ENCODE peak calls at places on chromosomes 13 and 19, in ten cellular contexts. One of them, this sample, is unnamed.

GRCh38 chr13:97249093-97249787 is 27.1 kb downstream of the MBNL2 start:
- DNase-seq in heart right ventricle: no peak
- DNase-seq in Peyer's patch: no peak
- DNase-seq in uterus: no peak
- DNase-seq in CD4-positive, alpha-beta T cell: no peak
- DNase-seq in PC-3: no peak
- DNase-seq in AG09309: no peak
- DNase-seq in upper lobe of right lung: no peak
- DNase-seq in mucosa of descending colon: no peak
- DNase-seq in GM20000: no peak
- DNase-seq in this sample: no peak

GRCh38 chr13:65638572-65639168 is 1591.5 kb downstream of the PCDH9 start:
- DNase-seq in heart right ventricle: no peak
- DNase-seq in Peyer's patch: no peak
- DNase-seq in uterus: no peak
- DNase-seq in CD4-positive, alpha-beta T cell: no peak
- DNase-seq in PC-3: peak; percentile 56
- DNase-seq in AG09309: peak; percentile 18
- DNase-seq in upper lobe of right lung: no peak
- DNase-seq in mucosa of descending colon: peak; percentile 2
- DNase-seq in GM20000: peak; percentile 6
- DNase-seq in this sample: no peak

GRCh38 chr13:25574437-25575426 is 203.0 kb downstream of the ATP8A2 start:
- DNase-seq in heart right ventricle: peak; percentile 85
- DNase-seq in Peyer's patch: no peak
- DNase-seq in uterus: peak; percentile 22
- DNase-seq in CD4-positive, alpha-beta T cell: peak; percentile 70
- DNase-seq in PC-3: peak; percentile 88
- DNase-seq in AG09309: peak; percentile 52
- DNase-seq in upper lobe of right lung: no peak
- DNase-seq in mucosa of descending colon: peak; percentile 92
- DNase-seq in GM20000: peak; percentile 52
- DNase-seq in this sample: peak; percentile 86

GRCh38 chr19:23283925-23284324 is 33.7 kb upstream of the ZNF724 start:
- DNase-seq in heart right ventricle: peak; percentile 12
- DNase-seq in Peyer's patch: peak; percentile 58
- DNase-seq in uterus: peak; percentile 23
- DNase-seq in CD4-positive, alpha-beta T cell: peak; percentile 69
- DNase-seq in PC-3: peak; percentile 24
- DNase-seq in AG09309: no peak
- DNase-seq in upper lobe of right lung: no peak
- DNase-seq in mucosa of descending colon: peak; percentile 80
- DNase-seq in GM20000: peak; percentile 28
- DNase-seq in this sample: no peak

GRCh38 chr19:3855321-3855720 is 13.5 kb downstream of the ZFR2 start:
- DNase-seq in heart right ventricle: no peak
- DNase-seq in Peyer's patch: peak; percentile 76
- DNase-seq in uterus: no peak
- DNase-seq in CD4-positive, alpha-beta T cell: no peak
- DNase-seq in PC-3: peak; percentile 49
- DNase-seq in AG09309: no peak
- DNase-seq in upper lobe of right lung: no peak
- DNase-seq in mucosa of descending colon: peak; percentile 53
- DNase-seq in GM20000: no peak
- DNase-seq in this sample: no peak

GRCh38 chr13:91406619-91407018 is 8.2 kb downstream of the GPC5 start:
- DNase-seq in heart right ventricle: no peak
- DNase-seq in Peyer's patch: no peak
- DNase-seq in uterus: no peak
- DNase-seq in CD4-positive, alpha-beta T cell: no peak
- DNase-seq in PC-3: peak; percentile 47
- DNase-seq in AG09309: no peak
- DNase-seq in upper lobe of right lung: no peak
- DNase-seq in mucosa of descending colon: peak; percentile 37
- DNase-seq in GM20000: peak; percentile 43
- DNase-seq in this sample: no peak

GRCh38 chr19:17794731-17795494 is at the start of gene B3GNT3:
- DNase-seq in heart right ventricle: no peak
- DNase-seq in Peyer's patch: peak; percentile 97
- DNase-seq in uterus: no peak
- DNase-seq in CD4-positive, alpha-beta T cell: no peak
- DNase-seq in PC-3: peak; percentile 94
- DNase-seq in AG09309: no peak
- DNase-seq in upper lobe of right lung: peak; percentile 85
- DNase-seq in mucosa of descending colon: peak; percentile 96
- DNase-seq in GM20000: no peak
- DNase-seq in this sample: peak; percentile 57

GRCh38 chr19:41997121-41997850 is 3.3 kb upstream of the ATP1A3 start:
- DNase-seq in heart right ventricle: peak; percentile 38
- DNase-seq in Peyer's patch: no peak
- DNase-seq in uterus: no peak
- DNase-seq in CD4-positive, alpha-beta T cell: peak; percentile 52
- DNase-seq in PC-3: peak; percentile 42
- DNase-seq in AG09309: no peak
- DNase-seq in upper lobe of right lung: no peak
- DNase-seq in mucosa of descending colon: peak; percentile 62
- DNase-seq in GM20000: peak; percentile 87
- DNase-seq in this sample: peak; percentile 58

GRCh38 chr13:99308481-99309087 is 1.4 kb upstream of the GPR183 start:
- DNase-seq in heart right ventricle: no peak
- DNase-seq in Peyer's patch: no peak
- DNase-seq in uterus: no peak
- DNase-seq in CD4-positive, alpha-beta T cell: no peak
- DNase-seq in PC-3: no peak
- DNase-seq in AG09309: no peak
- DNase-seq in upper lobe of right lung: no peak
- DNase-seq in mucosa of descending colon: no peak
- DNase-seq in GM20000: no peak
- DNase-seq in this sample: no peak

GRCh38 chr13:48801255-48801654 is 147.5 kb downstream of the CYSLTR2 start:
- DNase-seq in heart right ventricle: no peak
- DNase-seq in Peyer's patch: no peak
- DNase-seq in uterus: no peak
- DNase-seq in CD4-positive, alpha-beta T cell: no peak
- DNase-seq in PC-3: no peak
- DNase-seq in AG09309: peak; percentile 80
- DNase-seq in upper lobe of right lung: no peak
- DNase-seq in mucosa of descending colon: no peak
- DNase-seq in GM20000: no peak
- DNase-seq in this sample: no peak

GRCh38 chr13:28181413-28181812 is 43.1 kb downstream of the PAN3 start:
- DNase-seq in heart right ventricle: no peak
- DNase-seq in Peyer's patch: no peak
- DNase-seq in uterus: no peak
- DNase-seq in CD4-positive, alpha-beta T cell: no peak
- DNase-seq in PC-3: peak; percentile 83
- DNase-seq in AG09309: peak; percentile 8
- DNase-seq in upper lobe of right lung: no peak
- DNase-seq in mucosa of descending colon: no peak
- DNase-seq in GM20000: no peak
- DNase-seq in this sample: no peak

GRCh38 chr13:29436291-29436690 is 159.2 kb downstream of the SLC7A1 start:
- DNase-seq in heart right ventricle: no peak
- DNase-seq in Peyer's patch: no peak
- DNase-seq in uterus: peak; percentile 67
- DNase-seq in CD4-positive, alpha-beta T cell: no peak
- DNase-seq in PC-3: peak; percentile 50
- DNase-seq in AG09309: no peak
- DNase-seq in upper lobe of right lung: no peak
- DNase-seq in mucosa of descending colon: no peak
- DNase-seq in GM20000: no peak
- DNase-seq in this sample: no peak

GRCh38 chr19:42284066-42284501 is 15.0 kb downstream of the CIC start:
- DNase-seq in heart right ventricle: peak; percentile 78
- DNase-seq in Peyer's patch: peak; percentile 91
- DNase-seq in uterus: peak; percentile 77
- DNase-seq in CD4-positive, alpha-beta T cell: peak; percentile 89
- DNase-seq in PC-3: no peak
- DNase-seq in AG09309: no peak
- DNase-seq in upper lobe of right lung: peak; percentile 94
- DNase-seq in mucosa of descending colon: peak; percentile 71
- DNase-seq in GM20000: peak; percentile 98
- DNase-seq in this sample: peak; percentile 74

GRCh38 chr13:112052213-112052612 is 14.7 kb upstream of the SOX1 start:
- DNase-seq in heart right ventricle: no peak
- DNase-seq in Peyer's patch: no peak
- DNase-seq in uterus: no peak
- DNase-seq in CD4-positive, alpha-beta T cell: no peak
- DNase-seq in PC-3: no peak
- DNase-seq in AG09309: no peak
- DNase-seq in upper lobe of right lung: no peak
- DNase-seq in mucosa of descending colon: no peak
- DNase-seq in GM20000: no peak
- DNase-seq in this sample: no peak
- TF ChIP-seq CTCF in heart right ventricle: no peak
- TF ChIP-seq CTCF in Peyer's patch: no peak
- TF ChIP-seq CTCF in uterus: no peak
- TF ChIP-seq CTCF in CD4-positive, alpha-beta T cell: no peak
- TF ChIP-seq CTCF in PC-3: no peak
- TF ChIP-seq CTCF in AG09309: no peak
- TF ChIP-seq CTCF in upper lobe of right lung: no peak
- TF ChIP-seq CTCF in mucosa of descending colon: no peak
- TF ChIP-seq CTCF in GM20000: no peak
- TF ChIP-seq CTCF in this sample: no peak

GRCh38 chr19:48815870-48816501 is 5.2 kb upstream of the BCAT2 start:
- DNase-seq in heart right ventricle: no peak
- DNase-seq in Peyer's patch: no peak
- DNase-seq in uterus: no peak
- DNase-seq in CD4-positive, alpha-beta T cell: no peak
- DNase-seq in PC-3: no peak
- DNase-seq in AG09309: no peak
- DNase-seq in upper lobe of right lung: no peak
- DNase-seq in mucosa of descending colon: no peak
- DNase-seq in GM20000: peak; percentile 47
- DNase-seq in this sample: no peak
- TF ChIP-seq CTCF in heart right ventricle: no peak
- TF ChIP-seq CTCF in Peyer's patch: no peak
- TF ChIP-seq CTCF in uterus: no peak
- TF ChIP-seq CTCF in CD4-positive, alpha-beta T cell: no peak
- TF ChIP-seq CTCF in PC-3: no peak
- TF ChIP-seq CTCF in AG09309: no peak
- TF ChIP-seq CTCF in upper lobe of right lung: no peak
- TF ChIP-seq CTCF in mucosa of descending colon: no peak
- TF ChIP-seq CTCF in GM20000: no peak
- TF ChIP-seq CTCF in this sample: no peak

GRCh38 chr13:20494656-20495055 is 31.0 kb downstream of the CRYL1 start:
- DNase-seq in heart right ventricle: no peak
- DNase-seq in Peyer's patch: no peak
- DNase-seq in uterus: no peak
- DNase-seq in CD4-positive, alpha-beta T cell: no peak
- DNase-seq in PC-3: peak; percentile 20
- DNase-seq in AG09309: no peak
- DNase-seq in upper lobe of right lung: no peak
- DNase-seq in mucosa of descending colon: no peak
- DNase-seq in GM20000: no peak
- DNase-seq in this sample: no peak

GRCh38 chr13:20487927-20488326 is 37.7 kb downstream of the CRYL1 start:
- DNase-seq in heart right ventricle: no peak
- DNase-seq in Peyer's patch: no peak
- DNase-seq in uterus: no peak
- DNase-seq in CD4-positive, alpha-beta T cell: no peak
- DNase-seq in PC-3: no peak
- DNase-seq in AG09309: no peak
- DNase-seq in upper lobe of right lung: no peak
- DNase-seq in mucosa of descending colon: no peak
- DNase-seq in GM20000: no peak
- DNase-seq in this sample: no peak

GRCh38 chr13:20492641-20493040 is 33.0 kb downstream of the CRYL1 start:
- DNase-seq in heart right ventricle: no peak
- DNase-seq in Peyer's patch: no peak
- DNase-seq in uterus: no peak
- DNase-seq in CD4-positive, alpha-beta T cell: no peak
- DNase-seq in PC-3: peak; percentile 73
- DNase-seq in AG09309: no peak
- DNase-seq in upper lobe of right lung: no peak
- DNase-seq in mucosa of descending colon: peak; percentile 18
- DNase-seq in GM20000: peak; percentile 55
- DNase-seq in this sample: no peak

GRCh38 chr13:20492036-20492435 is 33.6 kb downstream of the CRYL1 start:
- DNase-seq in heart right ventricle: no peak
- DNase-seq in Peyer's patch: no peak
- DNase-seq in uterus: no peak
- DNase-seq in CD4-positive, alpha-beta T cell: no peak
- DNase-seq in PC-3: peak; percentile 10
- DNase-seq in AG09309: no peak
- DNase-seq in upper lobe of right lung: no peak
- DNase-seq in mucosa of descending colon: no peak
- DNase-seq in GM20000: no peak
- DNase-seq in this sample: no peak

DNA sequence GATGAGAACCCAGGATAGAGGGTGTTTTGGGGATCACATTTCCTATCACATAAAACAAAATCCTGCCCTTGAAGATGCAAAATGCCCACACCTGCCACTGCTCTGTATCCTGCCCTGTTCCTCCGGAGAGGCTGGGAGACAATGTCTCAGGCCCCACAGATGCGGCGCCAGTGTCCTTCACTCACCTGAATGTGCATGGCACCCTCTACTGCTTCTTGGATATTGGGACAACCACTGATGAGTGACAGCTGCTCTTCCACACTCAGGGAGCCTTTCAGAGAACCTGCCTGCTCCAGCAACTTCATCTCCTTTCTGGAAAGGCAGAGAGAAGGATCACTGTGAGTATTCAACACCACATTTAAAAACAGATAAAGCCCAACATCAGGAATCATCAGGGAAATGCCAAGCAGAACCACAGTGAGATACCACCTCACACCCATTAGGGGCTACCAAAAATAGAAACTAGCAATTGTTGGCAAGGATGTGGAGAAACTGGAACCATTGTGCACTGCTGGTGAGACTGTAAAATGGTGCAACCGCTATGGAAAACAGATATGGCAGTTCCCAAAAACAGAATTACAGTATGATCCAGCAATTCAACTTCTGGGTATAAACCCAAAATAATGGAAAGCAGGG is 36.4 kb downstream of the CRYL1 start:
- DNase-seq in heart right ventricle: no peak
- DNase-seq in Peyer's patch: no peak
- DNase-seq in uterus: peak; percentile 31
- DNase-seq in CD4-positive, alpha-beta T cell: peak; percentile 45
- DNase-seq in PC-3: peak; percentile 51
- DNase-seq in AG09309: no peak
- DNase-seq in upper lobe of right lung: no peak
- DNase-seq in mucosa of descending colon: peak; percentile 72
- DNase-seq in GM20000: peak; percentile 38
- DNase-seq in this sample: no peak
- TF ChIP-seq CTCF in heart right ventricle: peak; percentile 64
- TF ChIP-seq CTCF in Peyer's patch: no peak
- TF ChIP-seq CTCF in uterus: peak; percentile 43
- TF ChIP-seq CTCF in CD4-positive, alpha-beta T cell: peak; percentile 86
- TF ChIP-seq CTCF in PC-3: peak; percentile 61
- TF ChIP-seq CTCF in AG09309: peak; percentile 69
- TF ChIP-seq CTCF in upper lobe of right lung: no peak
- TF ChIP-seq CTCF in mucosa of descending colon: no peak
- TF ChIP-seq CTCF in GM20000: peak; percentile 39
- TF ChIP-seq CTCF in this sample: no peak

GRCh38 chr19:28932446-28932845 is 280.5 kb downstream of the UQCRFS1 start:
- DNase-seq in heart right ventricle: no peak
- DNase-seq in Peyer's patch: no peak
- DNase-seq in uterus: no peak
- DNase-seq in CD4-positive, alpha-beta T cell: no peak
- DNase-seq in PC-3: no peak
- DNase-seq in AG09309: no peak
- DNase-seq in upper lobe of right lung: no peak
- DNase-seq in mucosa of descending colon: no peak
- DNase-seq in GM20000: no peak
- DNase-seq in this sample: no peak
- TF ChIP-seq CTCF in heart right ventricle: no peak
- TF ChIP-seq CTCF in Peyer's patch: no peak
- TF ChIP-seq CTCF in uterus: no peak
- TF ChIP-seq CTCF in CD4-positive, alpha-beta T cell: no peak
- TF ChIP-seq CTCF in PC-3: no peak
- TF ChIP-seq CTCF in AG09309: no peak
- TF ChIP-seq CTCF in upper lobe of right lung: no peak
- TF ChIP-seq CTCF in mucosa of descending colon: no peak
- TF ChIP-seq CTCF in GM20000: no peak
- TF ChIP-seq CTCF in this sample: no peak